ENCODE peak calls at places on chromosomes 6 and 20, in eight cellular contexts. W is neuronal stem cell, Z is suprapubic skin, L is non-pigmented ciliary epithelial cell, U is caudate nucleus, O is psoas muscle, M is bronchial epithelial cell, T is breast epithelium. E is an unnamed sample.

GRCh38 chr6:9921366-9921765 is 493.5 kb downstream of the TFAP2A start:
- DNase-seq in W (no peak), Z (no peak), L (no peak), U (no peak), O (no peak), M (peak), T (no peak), E (no peak)

GRCh38 chr6:15268130-15268908 is 22.4 kb downstream of the JARID2 start:
- DNase-seq in W (no peak), Z (no peak), L (no peak), U (no peak), O (no peak), M (no peak), T (no peak), E (no peak)

GRCh38 chr6:150004783-150005717 is 20.3 kb downstream of the RAET1L start:
- DNase-seq in W (peak), Z (peak), L (peak), U (peak), O (peak), M (peak), T (peak), E (peak)

GRCh38 chr6:18632670-18633410 is 245.7 kb downstream of the RNF144B start:
- DNase-seq in W (no peak), Z (no peak), L (peak), U (no peak), O (no peak), M (peak), T (no peak), E (no peak)

GRCh38 chr6:10521104-10521808 is at the start of gene GCNT2:
- DNase-seq in W (no peak), Z (no peak), L (no peak), U (no peak), O (no peak), M (peak), T (peak), E (peak)

GRCh38 chr6:167791036-167791779 is 35.5 kb upstream of the AFDN start:
- DNase-seq in W (no peak), Z (no peak), L (no peak), U (no peak), O (no peak), M (peak), T (peak), E (no peak)

GRCh38 chr6:44489912-44490604 is 102.6 kb downstream of the CDC5L start:
- DNase-seq in W (no peak), Z (no peak), L (peak), U (no peak), O (peak), M (peak), T (peak), E (no peak)

GRCh38 chr6:151060742-151061100 is 179.0 kb upstream of the AKAP12 start:
- DNase-seq in W (no peak), Z (no peak), L (no peak), U (no peak), O (no peak), M (no peak), T (no peak), E (no peak)

GRCh38 chr20:11437611-11438380 is 479.9 kb upstream of the BTBD3 start:
- DNase-seq in W (no peak), Z (no peak), L (no peak), U (no peak), O (no peak), M (peak), T (no peak), E (no peak)

GRCh38 chr6:148422085-148422484 is 79.4 kb downstream of the SASH1 start:
- DNase-seq in W (no peak), Z (no peak), L (no peak), U (no peak), O (no peak), M (no peak), T (no peak), E (no peak)

GRCh38 chr6:90286884-90287488 is 9.7 kb downstream of the BACH2 start:
- DNase-seq in W (peak), Z (no peak), L (no peak), U (no peak), O (no peak), M (peak), T (no peak), E (peak)

GRCh38 chr6:150491131-150491795 is 108.4 kb upstream of the PLEKHG1 start:
- DNase-seq in W (no peak), Z (no peak), L (peak), U (no peak), O (no peak), M (peak), T (no peak), E (no peak)

GRCh38 chr6:108167449-108167903 is 1.7 kb downstream of the NR2E1 start:
- DNase-seq in W (peak), Z (no peak), L (no peak), U (no peak), O (no peak), M (no peak), T (no peak), E (peak)

GRCh38 chr6:154476494-154476893 is 34.0 kb downstream of the CNKSR3 start:
- DNase-seq in W (no peak), Z (no peak), L (no peak), U (no peak), O (no peak), M (no peak), T (no peak), E (no peak)

GRCh38 chr6:149766156-149766768 is 16.7 kb downstream of the PCMT1 start:
- DNase-seq in W (no peak), Z (no peak), L (peak), U (no peak), O (no peak), M (no peak), T (no peak), E (no peak)

GRCh38 chr6:119124079-119124824 is 45.8 kb upstream of the FAM184A start:
- DNase-seq in W (no peak), Z (no peak), L (no peak), U (no peak), O (no peak), M (peak), T (no peak), E (no peak)